ENCODE peak calls at places on chromosome 20, in ten cellular contexts. W is psoas muscle; E is stimulated activated CD8-positive, alpha-beta memory T cell treated with anti-CD3 and anti-CD28 coated beads, Interleukin-15, amount 100 ng/mL, for 4 hours; S is Calu3; D is left ventricle myocardium inferior; P is endothelial cell; N is AG09309; J is NCI-H510A treated with DMSO at 0.1 percent for 48 hours; V is hepatocyte; X is NCI-H1105. T is an unnamed sample.

GRCh38 chr20:36629719-36630340 is 16.2 kb downstream of the SLA2 start:
- DNase-seq in W (no peak), E (no peak), S (no peak), D (no peak), P (peak), N (no peak), J (no peak), V (no peak), X (no peak), T (no peak)

GRCh38 chr20:24442909-24443308 is 26.5 kb upstream of the SYNDIG1 start:
- DNase-seq in W (no peak), E (no peak), S (no peak), D (no peak), P (no peak), N (no peak), J (no peak), V (no peak), X (no peak), T (no peak)

GRCh38 chr20:50628326-50628725 is 63.0 kb downstream of the RIPOR3 start:
- DNase-seq in W (no peak), E (no peak), S (no peak), D (no peak), P (no peak), N (no peak), J (peak), V (no peak), X (no peak), T (peak)

GRCh38 chr20:62489186-62489939 is 13.6 kb upstream of the GATA5 start:
- DNase-seq in W (no peak), E (no peak), S (no peak), D (no peak), P (no peak), N (no peak), J (no peak), V (peak), X (no peak), T (no peak)

GRCh38 chr20:50108571-50109235 is 4.2 kb downstream of the UBE2V1 start:
- DNase-seq in W (no peak), E (no peak), S (no peak), D (no peak), P (no peak), N (no peak), J (no peak), V (no peak), X (no peak), T (no peak)

GRCh38 chr20:32509639-32510066 is 75.5 kb downstream of the NOL4L start:
- DNase-seq in W (no peak), E (peak), S (no peak), D (no peak), P (peak), N (no peak), J (no peak), V (no peak), X (no peak), T (no peak)

GRCh38 chr20:35617397-35618031 is 1.9 kb downstream of the SPAG4 start:
- DNase-seq in W (peak), E (no peak), S (peak), D (peak), P (peak), N (peak), J (peak), V (peak), X (peak), T (peak)

GRCh38 chr20:44727039-44727438 is 11.9 kb downstream of the CCN5 start:
- DNase-seq in W (no peak), E (no peak), S (no peak), D (no peak), P (no peak), N (no peak), J (no peak), V (no peak), X (no peak), T (no peak)

GRCh38 chr20:15699431-15700146 is 873.7 kb downstream of the KIF16B start:
- DNase-seq in W (no peak), E (no peak), S (no peak), D (no peak), P (no peak), N (no peak), J (no peak), V (no peak), X (no peak), T (no peak)

GRCh38 chr20:50788045-50788867 is 6.6 kb upstream of the BCAS4 start:
- DNase-seq in W (no peak), E (no peak), S (peak), D (no peak), P (no peak), N (peak), J (no peak), V (peak), X (no peak), T (no peak)

GRCh38 chr20:52923123-52923543 is 49.0 kb upstream of the TSHZ2 start:
- DNase-seq in W (no peak), E (no peak), S (peak), D (no peak), P (no peak), N (peak), J (no peak), V (peak), X (no peak), T (no peak)

GRCh38 chr20:33732166-33732970 is 572 bp downstream of the ZNF341 start:
- DNase-seq in W (peak), E (no peak), S (peak), D (peak), P (no peak), N (no peak), J (peak), V (no peak), X (peak), T (peak)

GRCh38 chr20:19405958-19406357 is 193.5 kb downstream of the SLC24A3 start:
- DNase-seq in W (no peak), E (no peak), S (no peak), D (no peak), P (no peak), N (no peak), J (no peak), V (no peak), X (no peak), T (no peak)

GRCh38 chr20:32142991-32143390 is 33.5 kb downstream of the TM9SF4 start:
- DNase-seq in W (no peak), E (no peak), S (no peak), D (no peak), P (no peak), N (no peak), J (no peak), V (no peak), X (no peak), T (no peak)

GRCh38 chr20:34475979-34476736 is 40.1 kb upstream of the DYNLRB1 start:
- DNase-seq in W (peak), E (no peak), S (peak), D (peak), P (peak), N (no peak), J (no peak), V (peak), X (no peak), T (no peak)

GRCh38 chr20:40860487-40860902 is 168.1 kb upstream of the TOP1 start:
- DNase-seq in W (no peak), E (no peak), S (peak), D (no peak), P (no peak), N (peak), J (no peak), V (peak), X (no peak), T (no peak)

GRCh38 chr20:939606-940005 is 23.5 kb upstream of the ANGPT4 start:
- DNase-seq in W (no peak), E (no peak), S (no peak), D (no peak), P (no peak), N (no peak), J (no peak), V (no peak), X (no peak), T (no peak)

GRCh38 chr20:24531626-24532419 is 62.4 kb downstream of the SYNDIG1 start:
- DNase-seq in W (no peak), E (no peak), S (no peak), D (no peak), P (no peak), N (no peak), J (no peak), V (no peak), X (no peak), T (no peak)